ENCODE peak calls at places on chromosomes 5 and 9, in nine cellular contexts. K is RWPE1; V is transverse colon; Y is lower lobe of right lung; J is H1; W is colonic mucosa; N is heart right ventricle; Q is hepatocyte; U is CD8-positive, alpha-beta T cell. C is an unnamed sample.

GRCh38 chr5:144336191-144336590 is 165.5 kb downstream of the KCTD16 start:
- DNase-seq in Q (no peak), K (no peak), W (no peak), N (no peak), Y (no peak), V (no peak), U (no peak), J (no peak), C (no peak)

GRCh38 chr9:119052339-119053030 is 316.8 kb downstream of the BRINP1 start:
- DNase-seq in U (no peak), K (peak; percentile 8), Y (no peak), V (peak; percentile 7), Q (no peak), J (no peak), N (peak; percentile 38), W (no peak), C (no peak)

GRCh38 chr9:134634667-134635230 is 6.9 kb upstream of the COL5A1 start:
- DNase-seq in Y (peak; percentile 31), J (no peak), W (no peak), V (no peak), N (no peak), U (no peak), Q (no peak), K (no peak), C (no peak)

GRCh38 chr9:98482248-98482647 is 226.5 kb downstream of the GABBR2 start:
- DNase-seq in U (no peak), V (no peak), Y (no peak), Q (no peak), J (no peak), K (no peak), N (no peak), W (no peak), C (peak; percentile 15)

GRCh38 chr5:1374680-1375055 is 29.8 kb upstream of the CLPTM1L start:
- DNase-seq in N (no peak), Y (no peak), V (no peak), U (no peak), W (no peak), K (no peak), J (no peak), Q (no peak), C (no peak)

GRCh38 chr5:52987711-52988329 is 1.3 kb upstream of the ITGA2 start:
- DNase-seq in Y (no peak), V (no peak), K (peak; percentile 83), Q (peak; percentile 69), N (no peak), J (no peak), U (no peak), W (no peak), C (peak; percentile 43)

GRCh38 chr9:126294331-126295081 is 32.1 kb upstream of the MVB12B start:
- DNase-seq in N (no peak), W (no peak), K (no peak), Y (no peak), U (no peak), Q (no peak), J (no peak), V (no peak), C (no peak)

GRCh38 chr5:89457411-89458329 is 574.7 kb upstream of the MEF2C start:
- DNase-seq in J (no peak), Y (no peak), Q (peak; percentile 26), N (peak; percentile 46), V (no peak), W (no peak), K (peak; percentile 57), U (no peak), C (peak; percentile 6)

GRCh38 chr5:138275895-138276294 is 1.5 kb upstream of the GFRA3 start:
- DNase-seq in Q (no peak), Y (no peak), N (no peak), W (no peak), J (no peak), K (no peak), V (no peak), U (no peak), C (no peak)

GRCh38 chr9:127368852-127369402 is 28.0 kb upstream of the SLC2A8 start:
- DNase-seq in J (peak; percentile 48), K (no peak), Q (no peak), U (no peak), Y (no peak), N (no peak), V (no peak), W (no peak), C (no peak)

GRCh38 chr5:167208911-167209310 is 1082.5 kb upstream of the WWC1 start:
- DNase-seq in U (no peak), N (no peak), W (no peak), J (no peak), Q (no peak), Y (no peak), V (no peak), K (peak; percentile 30), C (no peak)

GRCh38 chr5:167207081-167207480 is 1084.4 kb upstream of the WWC1 start:
- DNase-seq in U (no peak), Q (no peak), V (no peak), Y (no peak), J (no peak), W (no peak), K (no peak), N (no peak), C (no peak)

GRCh38 chr5:167205881-167206280 is 1085.6 kb upstream of the WWC1 start:
- DNase-seq in U (no peak), K (no peak), J (no peak), N (no peak), Y (no peak), V (no peak), Q (no peak), W (no peak), C (no peak)
- H3K27ac ChIP-seq in U (no peak overlapping the region), K (no peak overlapping the region), J (no peak overlapping the region), N (no peak overlapping the region), Y (no peak overlapping the region), V (no peak overlapping the region), Q (no peak overlapping the region), W (no peak overlapping the region), C (no peak overlapping the region)

DNA sequence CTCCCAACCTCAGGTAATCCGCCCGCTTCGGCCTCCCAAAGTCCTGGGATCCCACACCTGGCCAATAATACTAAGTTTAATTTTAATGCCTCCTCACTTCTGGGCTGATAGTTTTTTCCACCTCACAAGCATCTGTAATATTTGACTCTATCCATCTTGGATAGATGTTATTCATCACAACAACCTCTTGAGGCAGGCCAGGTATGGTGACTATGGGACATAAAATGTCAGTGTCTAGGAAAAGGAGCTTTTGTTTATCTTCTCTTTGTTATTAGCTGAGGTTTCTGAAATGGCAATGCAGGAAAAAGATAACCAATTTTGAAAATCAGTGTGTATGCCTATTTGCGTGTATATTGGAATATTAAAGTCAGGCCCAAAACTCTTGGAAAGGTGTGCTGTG is 1.2 kb upstream of the CCDC69 start:
- DNase-seq in K (no peak), U (no peak), N (no peak), V (no peak), Y (no peak), W (no peak), Q (no peak), J (no peak), C (no peak)
- TF ChIP-seq CTCF in K (no peak), U (peak; percentile 49), N (no peak), V (no peak), Y (no peak), W (no peak), Q (no peak), J (no peak), C (no peak)

GRCh38 chr5:17854901-17855300 is 220.6 kb downstream of the TAF11L14 start:
- DNase-seq in W (no peak), Y (no peak), K (no peak), V (no peak), J (no peak), U (no peak), N (no peak), Q (no peak), C (no peak)

GRCh38 chr5:17852701-17853100 is 218.4 kb downstream of the TAF11L14 start:
- DNase-seq in U (no peak), V (no peak), N (no peak), Q (no peak), W (no peak), Y (no peak), K (no peak), J (no peak), C (peak; percentile 16)
- H3K27ac ChIP-seq in U (no peak overlapping the region), V (no peak overlapping the region), N (no peak overlapping the region), Q (no peak overlapping the region), W (no peak overlapping the region), Y (no peak overlapping the region), K (no peak overlapping the region), J (no peak overlapping the region), C (no peak overlapping the region)

GRCh38 chr5:63125862-63126261 is 547.2 kb downstream of the LRRC70 start:
- DNase-seq in U (no peak), N (no peak), K (peak; percentile 65), J (no peak), Y (no peak), W (no peak), V (no peak), Q (peak; percentile 42), C (peak; percentile 70)
- TF ChIP-seq CTCF in U (no peak), N (peak; percentile 24), K (peak; percentile 67), J (no peak), Y (peak; percentile 44), W (no peak), V (no peak), Q (peak; percentile 58), C (peak; percentile 66)

DNA sequence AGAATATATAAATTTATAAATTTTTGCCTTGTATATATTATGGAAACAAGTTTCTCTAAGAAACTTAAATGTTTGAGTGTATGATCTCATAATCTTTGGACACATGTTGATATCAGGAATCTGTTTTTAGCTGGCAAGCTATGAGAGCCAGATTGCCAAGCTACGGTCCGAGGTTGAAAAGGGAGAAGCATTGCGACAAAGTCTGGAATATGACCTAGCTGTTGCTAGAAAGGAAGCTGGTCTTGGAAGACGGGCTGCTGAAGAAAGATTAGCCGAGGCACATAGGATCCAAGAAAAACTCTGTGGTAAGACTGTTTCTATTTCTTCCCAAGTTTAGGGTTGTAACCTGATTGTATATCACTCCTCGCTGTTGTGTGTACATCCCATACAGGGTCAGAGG is 25.9 kb downstream of the CCDC171 start:
- DNase-seq in Q (no peak), J (no peak), V (no peak), K (no peak), Y (no peak), W (no peak), N (no peak), U (no peak), C (no peak)
- H3K27ac ChIP-seq in Q (no peak overlapping the region), J (no peak overlapping the region), V (no peak overlapping the region), K (no peak overlapping the region), Y (no peak overlapping the region), W (no peak overlapping the region), N (no peak overlapping the region), U (no peak overlapping the region), C (no peak overlapping the region)

DNA sequence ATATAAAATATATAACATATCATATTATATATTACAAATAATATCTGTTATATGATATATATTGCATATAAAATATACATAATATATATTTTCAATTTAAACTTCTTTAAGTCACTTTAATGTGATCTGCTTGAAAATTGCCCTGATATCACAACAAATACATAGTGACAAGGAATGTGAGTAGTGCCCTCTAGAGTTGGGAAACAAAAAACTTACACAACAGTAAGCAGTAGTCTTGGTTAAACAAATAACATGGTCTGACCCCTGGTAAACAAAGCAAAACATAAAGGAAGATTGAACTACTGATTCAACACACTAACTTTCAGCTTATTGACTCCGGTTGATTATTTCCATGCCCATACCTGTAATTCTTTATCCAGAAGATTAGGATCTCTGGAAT is 188.3 kb upstream of the NMUR2 start:
- DNase-seq in N (no peak), J (no peak), Q (no peak), Y (no peak), U (no peak), K (peak; percentile 10), W (no peak), V (no peak), C (no peak)
- TF ChIP-seq CTCF in N (no peak), J (no peak), Q (peak; percentile 20), Y (no peak), U (no peak), K (no peak), W (no peak), V (no peak), C (no peak)

C was measured in brain microvascular endothelial cell.